ENCODE peak calls at places on chromosomes 7 and 10, in eight cellular contexts. One of them, this sample, is unnamed.

GRCh38 chr10:132570771-132571564 is 33.4 kb downstream of the INPP5A start:
- DNase-seq in HCT116: no peak
- DNase-seq in ovary: no peak
- DNase-seq in heart left ventricle: no peak
- DNase-seq in tibial nerve: no peak
- DNase-seq in IMR-90: no peak
- DNase-seq in lower leg skin: no peak
- DNase-seq in sigmoid colon: no peak
- DNase-seq in this sample: no peak

GRCh38 chr10:116654816-116655215 is 34.1 kb downstream of the PNLIPRP2 start:
- DNase-seq in lower leg skin: no peak
- DNase-seq in IMR-90: no peak
- DNase-seq in sigmoid colon: no peak
- DNase-seq in heart left ventricle: no peak
- DNase-seq in ovary: no peak
- DNase-seq in HCT116: peak; percentile 44
- DNase-seq in tibial nerve: no peak
- DNase-seq in this sample: no peak

GRCh38 chr7:44460325-44460724 is 30.1 kb downstream of the NUDCD3 start:
- DNase-seq in heart left ventricle: no peak
- DNase-seq in IMR-90: no peak
- DNase-seq in tibial nerve: no peak
- DNase-seq in lower leg skin: no peak
- DNase-seq in HCT116: no peak
- DNase-seq in ovary: no peak
- DNase-seq in sigmoid colon: no peak
- DNase-seq in this sample: no peak

GRCh38 chr10:35933940-35934636 is 292.0 kb upstream of the FZD8 start:
- DNase-seq in tibial nerve: no peak
- DNase-seq in heart left ventricle: no peak
- DNase-seq in IMR-90: no peak
- DNase-seq in lower leg skin: no peak
- DNase-seq in sigmoid colon: no peak
- DNase-seq in HCT116: no peak
- DNase-seq in ovary: no peak
- DNase-seq in this sample: no peak

GRCh38 chr7:14604606-14605005 is 297.9 kb downstream of the DGKB start:
- DNase-seq in heart left ventricle: no peak
- DNase-seq in ovary: no peak
- DNase-seq in lower leg skin: no peak
- DNase-seq in sigmoid colon: no peak
- DNase-seq in tibial nerve: no peak
- DNase-seq in IMR-90: peak; percentile 61
- DNase-seq in HCT116: no peak
- DNase-seq in this sample: no peak

GRCh38 chr7:48168159-48168558 is 3.1 kb upstream of the ABCA13 start:
- DNase-seq in HCT116: no peak
- DNase-seq in tibial nerve: no peak
- DNase-seq in IMR-90: peak; percentile 55
- DNase-seq in lower leg skin: no peak
- DNase-seq in sigmoid colon: no peak
- DNase-seq in heart left ventricle: no peak
- DNase-seq in ovary: no peak
- DNase-seq in this sample: no peak

GRCh38 chr7:137990251-137990901 is 11.5 kb downstream of the CREB3L2 start:
- DNase-seq in IMR-90: peak; percentile 99
- DNase-seq in ovary: no peak
- DNase-seq in HCT116: no peak
- DNase-seq in lower leg skin: no peak
- DNase-seq in heart left ventricle: no peak
- DNase-seq in sigmoid colon: no peak
- DNase-seq in tibial nerve: no peak
- DNase-seq in this sample: no peak

GRCh38 chr7:37054631-37055300 is 330.5 kb upstream of the AOAH start:
- DNase-seq in IMR-90: peak; percentile 60
- DNase-seq in tibial nerve: no peak
- DNase-seq in lower leg skin: no peak
- DNase-seq in sigmoid colon: no peak
- DNase-seq in heart left ventricle: no peak
- DNase-seq in ovary: no peak
- DNase-seq in HCT116: no peak
- DNase-seq in this sample: peak; percentile 16

DNA sequence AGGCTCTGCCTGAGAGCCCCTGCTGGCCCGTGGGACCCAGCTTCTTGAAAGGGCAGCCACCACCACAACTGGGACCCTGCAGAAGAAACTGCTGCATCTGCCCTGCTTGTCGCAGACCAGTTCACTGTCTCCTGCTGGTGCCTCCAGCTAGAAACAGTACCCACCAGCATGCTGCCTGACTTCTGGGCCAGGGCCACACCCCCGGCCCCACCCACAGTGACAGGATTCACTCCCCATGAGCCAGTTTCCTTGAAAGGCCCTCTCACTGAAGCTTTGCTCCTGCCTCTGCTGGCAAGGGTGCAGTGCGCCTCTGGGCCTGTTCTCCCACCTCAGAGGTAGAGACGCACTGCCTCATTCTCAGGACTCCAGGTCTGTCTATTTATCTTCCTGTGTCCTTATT is 32.4 kb downstream of the ANXA11 start:
- DNase-seq in tibial nerve: no peak
- DNase-seq in lower leg skin: no peak
- DNase-seq in heart left ventricle: no peak
- DNase-seq in IMR-90: no peak
- DNase-seq in ovary: no peak
- DNase-seq in sigmoid colon: peak; percentile 50
- DNase-seq in HCT116: no peak
- DNase-seq in this sample: no peak
- TF ChIP-seq POLR2A in tibial nerve: no peak
- TF ChIP-seq POLR2A in lower leg skin: no peak
- TF ChIP-seq POLR2A in heart left ventricle: no peak
- TF ChIP-seq POLR2A in IMR-90: no peak
- TF ChIP-seq POLR2A in ovary: no peak
- TF ChIP-seq POLR2A in sigmoid colon: no peak
- TF ChIP-seq POLR2A in HCT116: no peak
- TF ChIP-seq POLR2A in this sample: no peak

GRCh38 chr10:31774928-31775668 is 153.5 kb downstream of the ARHGAP12 start:
- DNase-seq in lower leg skin: no peak
- DNase-seq in tibial nerve: no peak
- DNase-seq in IMR-90: no peak
- DNase-seq in ovary: no peak
- DNase-seq in heart left ventricle: no peak
- DNase-seq in HCT116: no peak
- DNase-seq in sigmoid colon: no peak
- DNase-seq in this sample: no peak
- TF ChIP-seq POLR2A in lower leg skin: no peak
- TF ChIP-seq POLR2A in tibial nerve: no peak
- TF ChIP-seq POLR2A in IMR-90: no peak
- TF ChIP-seq POLR2A in ovary: no peak
- TF ChIP-seq POLR2A in heart left ventricle: no peak
- TF ChIP-seq POLR2A in HCT116: no peak
- TF ChIP-seq POLR2A in sigmoid colon: no peak
- TF ChIP-seq POLR2A in this sample: no peak

DNA sequence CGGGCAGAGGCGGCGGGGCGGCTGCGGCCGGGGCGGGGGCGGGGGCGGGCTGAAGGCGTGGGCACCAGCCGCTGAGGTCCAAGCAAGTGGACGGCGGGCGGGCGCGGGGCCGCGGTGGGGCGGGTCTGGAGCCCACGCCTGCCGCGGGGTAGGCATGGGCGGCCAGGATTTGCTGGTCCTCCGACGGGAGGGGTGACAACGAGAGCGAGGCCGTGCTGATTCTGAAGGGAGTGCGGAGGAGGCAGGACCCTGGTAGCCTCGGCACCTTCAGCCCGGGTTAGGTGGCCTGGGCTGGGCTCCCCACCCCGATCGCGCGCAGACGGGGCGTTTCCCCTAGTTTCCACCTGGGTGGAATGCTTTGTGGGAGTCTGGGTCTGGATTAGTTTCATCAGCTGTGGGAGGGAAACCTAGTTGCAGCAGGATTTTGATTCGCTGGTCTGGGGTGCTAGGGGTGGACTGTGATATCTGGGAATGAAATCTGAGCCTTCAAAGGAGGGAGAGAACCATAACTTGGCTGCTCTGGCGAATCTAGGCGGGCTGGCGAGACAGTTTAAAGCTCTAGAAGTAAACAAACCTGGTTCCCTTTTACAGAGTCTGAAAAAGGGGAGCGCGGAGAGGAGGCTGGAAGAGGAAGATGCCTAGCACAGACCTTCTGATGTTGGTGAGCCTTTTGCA is 609 bp downstream of the SGPL1 start:
- DNase-seq in lower leg skin: peak; percentile 64
- DNase-seq in heart left ventricle: peak; percentile 66
- DNase-seq in ovary: peak; percentile 70
- DNase-seq in tibial nerve: peak; percentile 35
- DNase-seq in IMR-90: peak; percentile 91
- DNase-seq in HCT116: peak; percentile 77
- DNase-seq in sigmoid colon: peak; percentile 86
- DNase-seq in this sample: peak; percentile 74
- TF ChIP-seq POLR2A in lower leg skin: no peak
- TF ChIP-seq POLR2A in heart left ventricle: no peak
- TF ChIP-seq POLR2A in ovary: no peak
- TF ChIP-seq POLR2A in tibial nerve: peak; percentile 34
- TF ChIP-seq POLR2A in IMR-90: peak; percentile 50
- TF ChIP-seq POLR2A in HCT116: peak; percentile 45
- TF ChIP-seq POLR2A in sigmoid colon: peak; percentile 14
- TF ChIP-seq POLR2A in this sample: no peak

DNA sequence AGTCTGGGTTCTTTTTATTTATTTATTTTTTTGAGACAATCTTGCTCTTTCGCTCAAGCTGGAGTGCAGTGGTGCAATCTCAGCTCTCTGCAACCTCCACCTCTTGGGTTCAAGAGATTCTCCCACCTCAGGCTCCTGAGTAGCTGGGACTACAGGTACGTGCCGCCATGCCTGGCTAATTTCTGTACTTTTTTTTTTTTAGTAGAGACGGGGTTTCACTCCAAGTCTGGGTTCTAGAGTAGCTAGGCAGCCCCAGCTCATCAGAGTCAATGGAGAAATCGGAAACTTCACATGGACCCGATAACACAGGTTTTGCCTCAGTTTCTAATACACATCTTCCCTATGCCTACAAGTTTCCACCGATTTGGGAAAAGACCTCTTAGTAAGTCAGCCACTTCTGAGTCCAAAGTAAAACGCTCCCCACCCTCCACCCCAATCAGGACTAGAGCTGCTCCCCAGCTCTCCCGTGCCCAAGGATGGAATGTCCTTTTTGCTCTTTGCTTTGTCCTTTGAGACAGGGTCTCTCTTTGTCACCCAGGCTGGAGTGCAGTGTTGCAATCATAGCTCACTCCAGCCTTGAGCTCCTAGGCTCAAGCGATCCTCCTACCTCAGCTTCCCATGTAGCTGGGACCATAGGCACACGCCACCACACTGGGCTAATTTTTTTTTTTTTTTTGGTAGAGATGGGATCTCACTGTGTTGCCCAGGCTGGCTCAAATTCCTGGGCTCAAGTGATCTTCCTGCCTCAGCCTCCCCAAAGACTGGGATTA is 3.8 kb upstream of the SERPINE1 start:
- DNase-seq in HCT116: no peak
- DNase-seq in ovary: no peak
- DNase-seq in lower leg skin: no peak
- DNase-seq in heart left ventricle: no peak
- DNase-seq in sigmoid colon: no peak
- DNase-seq in tibial nerve: no peak
- DNase-seq in IMR-90: no peak
- DNase-seq in this sample: no peak
- TF ChIP-seq POLR2A in HCT116: no peak
- TF ChIP-seq POLR2A in ovary: no peak
- TF ChIP-seq POLR2A in lower leg skin: no peak
- TF ChIP-seq POLR2A in heart left ventricle: no peak
- TF ChIP-seq POLR2A in sigmoid colon: no peak
- TF ChIP-seq POLR2A in tibial nerve: no peak
- TF ChIP-seq POLR2A in IMR-90: no peak
- TF ChIP-seq POLR2A in this sample: no peak

DNA sequence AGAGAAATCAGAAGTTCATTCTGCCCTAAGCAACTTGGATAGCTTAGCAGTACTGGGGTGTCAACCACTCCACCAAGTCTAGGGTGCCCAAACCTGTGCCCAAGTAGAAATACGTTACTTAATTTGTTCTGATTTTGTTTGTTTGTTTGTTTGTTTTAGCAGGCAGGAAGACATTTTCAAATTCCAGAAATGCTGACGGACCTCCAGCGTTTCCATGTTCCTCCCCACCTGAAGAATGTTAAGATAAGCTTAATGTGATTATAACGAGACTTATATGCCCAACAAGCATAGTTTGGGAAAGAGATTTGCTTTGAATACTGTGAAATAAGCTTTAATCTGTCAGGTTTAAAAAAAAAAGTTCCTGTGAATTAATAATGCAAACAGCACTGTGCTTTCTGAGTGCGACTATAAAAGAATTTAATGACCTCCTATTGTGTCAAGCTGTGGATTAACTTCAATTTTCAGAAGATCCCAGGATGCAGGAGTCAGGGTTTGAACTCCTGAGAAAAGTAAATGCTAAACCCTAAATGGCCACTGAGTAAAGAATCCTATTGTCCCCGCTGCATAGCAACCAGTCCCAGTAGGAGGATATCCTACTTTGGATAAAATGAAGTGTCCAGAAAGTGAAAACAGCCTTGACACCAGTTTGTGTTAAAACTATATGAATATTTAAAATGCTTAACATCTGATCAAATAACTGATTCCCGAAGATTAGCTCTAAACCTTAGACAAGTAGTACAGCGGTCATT is 56.4 kb downstream of the LYZL1 start:
- DNase-seq in heart left ventricle: no peak
- DNase-seq in ovary: no peak
- DNase-seq in sigmoid colon: no peak
- DNase-seq in lower leg skin: no peak
- DNase-seq in HCT116: no peak
- DNase-seq in tibial nerve: no peak
- DNase-seq in IMR-90: no peak
- DNase-seq in this sample: no peak
- TF ChIP-seq POLR2A in heart left ventricle: no peak
- TF ChIP-seq POLR2A in ovary: no peak
- TF ChIP-seq POLR2A in sigmoid colon: no peak
- TF ChIP-seq POLR2A in lower leg skin: no peak
- TF ChIP-seq POLR2A in HCT116: no peak
- TF ChIP-seq POLR2A in tibial nerve: no peak
- TF ChIP-seq POLR2A in IMR-90: no peak
- TF ChIP-seq POLR2A in this sample: no peak

This sample was measured in testis.